ENCODE peak calls at places on chromosomes 7 and 10, in five cellular contexts. L, J, F, R and K are unnamed samples.

GRCh38 chr7:150898475-150899011 is 46.2 kb downstream of the AOC1 start:
- DNase-seq in L (peak), J (peak), F (peak), R (peak), K (peak)

GRCh38 chr7:88321694-88322093 is 15.0 kb upstream of the STEAP4 start:
- DNase-seq in L (no peak), J (no peak), F (no peak), R (no peak), K (no peak)

GRCh38 chr7:41875513-41875912 is 172.6 kb upstream of the INHBA start:
- DNase-seq in L (no peak), J (no peak), F (no peak), R (no peak), K (no peak)

GRCh38 chr10:12712284-12712983 is 289.1 kb downstream of the CCDC3 start:
- DNase-seq in L (no peak), J (no peak), F (no peak), R (no peak), K (no peak)

GRCh38 chr7:124942405-124942804 is 12.8 kb upstream of the POT1 start:
- DNase-seq in L (no peak), J (no peak), F (no peak), R (no peak), K (no peak)

GRCh38 chr10:27713906-27714305 is 31.7 kb downstream of the MKX start:
- DNase-seq in L (no peak), J (peak), F (no peak), R (no peak), K (no peak)

GRCh38 chr10:31426425-31426824 is 107.4 kb downstream of the ZEB1 start:
- DNase-seq in L (peak), J (no peak), F (no peak), R (peak), K (no peak)

GRCh38 chr10:76429331-76429625 is 997.9 kb downstream of the LRMDA start:
- DNase-seq in L (no peak), J (no peak), F (no peak), R (no peak), K (no peak)

GRCh38 chr7:98297619-98298286 is 16.3 kb downstream of the BRI3 start:
- DNase-seq in L (no peak), J (no peak), F (no peak), R (no peak), K (no peak)

GRCh38 chr10:30057421-30057841 is 2.0 kb downstream of the JCAD start:
- DNase-seq in L (no peak), J (peak), F (no peak), R (no peak), K (no peak)

GRCh38 chr7:132683967-132684690 is 107.9 kb upstream of the PLXNA4 start:
- DNase-seq in L (no peak), J (no peak), F (no peak), R (no peak), K (no peak)

GRCh38 chr7:44974549-44974948 is 4.3 kb downstream of the MYO1G start:
- DNase-seq in L (no peak), J (no peak), F (no peak), R (no peak), K (no peak)

GRCh38 chr7:151503902-151504714 is 15.6 kb downstream of the RHEB start:
- DNase-seq in L (peak), J (no peak), F (no peak), R (peak), K (no peak)

GRCh38 chr7:22717760-22718159 is 9.2 kb upstream of the IL6 start:
- DNase-seq in L (no peak), J (no peak), F (no peak), R (no peak), K (no peak)

GRCh38 chr10:102796407-102797176 is 40.6 kb downstream of the CYP17A1 start:
- DNase-seq in L (no peak), J (no peak), F (peak), R (peak), K (peak)

GRCh38 chr7:127514499-127514898 is 70.9 kb downstream of the GCC1 start:
- DNase-seq in L (peak), J (peak), F (no peak), R (peak), K (no peak)

GRCh38 chr10:102723989-102724388 is 9.6 kb downstream of the SFXN2 start:
- DNase-seq in L (no peak), J (no peak), F (no peak), R (no peak), K (no peak)

GRCh38 chr10:75466886-75467285 is 35.5 kb downstream of the LRMDA start:
- DNase-seq in L (no peak), J (no peak), F (no peak), R (no peak), K (no peak)

GRCh38 chr7:116030626-116031276 is at the start of gene TFEC:
- DNase-seq in L (no peak), J (no peak), F (no peak), R (no peak), K (no peak)

GRCh38 chr7:140714331-140715040 is 18.0 kb downstream of the NDUFB2 start:
- DNase-seq in L (no peak), J (no peak), F (no peak), R (no peak), K (no peak)

GRCh38 chr7:29100857-29101256 is 45.5 kb downstream of the CPVL start:
- DNase-seq in L (no peak), J (no peak), F (no peak), R (no peak), K (no peak)

GRCh38 chr10:99676435-99676834 is 17.1 kb downstream of the ENTPD7 start:
- DNase-seq in L (peak), J (no peak), F (no peak), R (no peak), K (no peak)

GRCh38 chr7:7181519-7182155 is 707 bp upstream of the C1GALT1 start:
- DNase-seq in L (no peak), J (peak), F (peak), R (peak), K (peak)

GRCh38 chr7:22718200-22718711 is 8.7 kb upstream of the IL6 start:
- DNase-seq in L (peak), J (peak), F (no peak), R (no peak), K (no peak)

GRCh38 chr7:29723599-29723998 is 82.7 kb upstream of the WIPF3 start:
- DNase-seq in L (no peak), J (no peak), F (no peak), R (peak), K (no peak)

GRCh38 chr7:94389381-94389780 is 5.3 kb upstream of the COL1A2 start:
- DNase-seq in L (no peak), J (no peak), F (no peak), R (no peak), K (no peak)

GRCh38 chr10:28595618-28596017 is 62.7 kb downstream of the WAC start:
- DNase-seq in L (no peak), J (no peak), F (no peak), R (no peak), K (no peak)

GRCh38 chr10:88428442-88428841 is 154.7 kb downstream of the RNLS start:
- DNase-seq in L (no peak), J (no peak), F (no peak), R (no peak), K (no peak)

GRCh38 chr7:24981544-24981951 is 1.6 kb upstream of the OSBPL3 start:
- DNase-seq in L (no peak), J (peak), F (peak), R (peak), K (peak)

GRCh38 chr7:140881507-140882228 is 43.1 kb downstream of the BRAF start:
- DNase-seq in L (no peak), J (no peak), F (no peak), R (no peak), K (no peak)

GRCh38 chr10:61964949-61965693 is 63.6 kb downstream of the ARID5B start:
- DNase-seq in L (no peak), J (no peak), F (no peak), R (peak), K (no peak)

GRCh38 chr10:116371737-116372136 is 47.5 kb downstream of the CCDC172 start:
- DNase-seq in L (no peak), J (no peak), F (no peak), R (no peak), K (no peak)

GRCh38 chr10:18822156-18822555 is 162.9 kb downstream of the ARL5B start:
- DNase-seq in L (peak), J (peak), F (no peak), R (peak), K (no peak)

GRCh38 chr7:6623589-6624245 is 8.3 kb downstream of the ZNF853 start:
- DNase-seq in L (no peak), J (no peak), F (no peak), R (no peak), K (no peak)

GRCh38 chr7:80548790-80549530 is 37.1 kb upstream of the GNAT3 start:
- DNase-seq in L (no peak), J (no peak), F (no peak), R (no peak), K (no peak)

GRCh38 chr7:28596245-28596935 is 184.1 kb downstream of the CREB5 start:
- DNase-seq in L (no peak), J (no peak), F (no peak), R (no peak), K (no peak)

GRCh38 chr10:17009228-17009700 is 120.3 kb downstream of the CUBN start:
- DNase-seq in L (no peak), J (no peak), F (no peak), R (no peak), K (no peak)

DNA sequence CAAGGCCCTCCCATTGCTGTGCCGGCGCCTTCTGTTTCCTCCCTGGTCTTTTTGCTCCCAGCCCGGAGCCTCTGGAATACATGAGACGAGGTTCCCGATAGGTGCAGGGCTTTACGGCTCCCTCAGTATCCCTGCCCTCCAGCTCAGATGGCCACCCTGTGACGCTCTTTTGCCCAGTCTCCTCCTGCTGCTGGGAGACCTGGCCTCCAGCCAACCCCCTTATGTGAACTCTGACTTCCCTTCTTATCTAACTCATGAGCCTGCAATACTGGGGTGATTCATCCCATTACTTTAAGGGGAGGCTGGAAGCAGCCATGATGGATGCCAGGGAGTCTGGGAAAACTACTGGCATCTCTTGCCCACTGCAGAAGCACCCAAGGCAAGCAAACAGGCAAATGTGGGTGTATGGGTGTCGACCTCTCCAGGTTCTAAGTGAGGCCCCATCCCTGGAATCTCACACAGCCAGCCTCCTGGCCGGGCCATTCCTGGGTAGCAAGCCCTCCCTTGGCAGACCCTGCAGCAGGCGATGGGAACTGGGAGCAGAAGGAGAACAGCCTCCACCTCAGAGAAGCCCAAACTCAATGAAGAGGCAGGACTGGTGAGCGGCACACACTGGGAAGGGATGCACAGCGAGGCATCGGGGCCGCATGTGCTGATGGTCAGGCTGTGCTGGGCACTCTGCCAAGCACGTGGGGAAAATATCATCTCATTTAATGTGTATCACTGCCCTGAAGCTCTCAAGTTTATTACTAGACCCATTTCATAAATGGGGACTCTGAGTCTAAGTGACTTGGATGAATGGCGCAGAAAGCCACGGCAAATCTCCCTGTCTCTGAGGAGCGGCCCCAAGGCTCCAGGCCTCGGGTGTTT is 97.5 kb downstream of the FAM53B start:
- DNase-seq in L (peak), J (no peak), F (no peak), R (peak), K (no peak)
- H3K4me3 ChIP-seq in L (no peak), J (no peak), F (peak), R (no peak), K (no peak)

GRCh38 chr7:13259908-13260307 is 572.5 kb downstream of the ARL4A start:
- DNase-seq in L (no peak), J (peak), F (no peak), R (no peak), K (no peak)
- H3K4me3 ChIP-seq in L (no peak), J (no peak), F (no peak), R (no peak), K (no peak)

DNA sequence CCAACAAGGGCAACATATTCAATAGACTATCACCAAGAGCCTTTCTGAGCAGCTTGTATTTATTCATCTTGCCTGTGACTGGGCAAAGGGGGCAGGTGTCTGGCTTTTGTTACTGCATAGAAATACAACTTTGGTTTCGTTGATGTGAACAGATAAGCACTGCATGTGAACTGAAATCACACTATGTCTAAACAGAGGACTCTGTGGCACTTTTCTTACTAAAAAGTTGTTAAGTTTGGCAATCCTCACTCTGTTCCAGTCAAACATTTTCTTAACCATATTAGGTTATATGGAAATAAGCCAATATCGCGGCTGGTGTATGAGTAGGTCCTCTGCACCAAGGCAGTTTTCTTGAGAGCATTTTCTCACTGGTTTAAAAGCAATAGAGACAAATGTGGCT is 48.5 kb downstream of the CALD1 start:
- DNase-seq in L (peak), J (no peak), F (no peak), R (no peak), K (no peak)
- H3K4me3 ChIP-seq in L (no peak), J (no peak), F (no peak), R (no peak), K (no peak)

GRCh38 chr10:51879238-51879637 is 179.8 kb upstream of the CSTF2T start:
- DNase-seq in L (peak), J (no peak), F (no peak), R (peak), K (no peak)
- H3K4me3 ChIP-seq in L (no peak), J (no peak), F (no peak), R (no peak), K (no peak)

GRCh38 chr10:132752378-132752777 is 33.6 kb downstream of the NKX6-2 start:
- DNase-seq in L (no peak), J (no peak), F (no peak), R (no peak), K (no peak)
- H3K4me3 ChIP-seq in L (no peak), J (no peak), F (no peak), R (no peak), K (no peak)